ENCODE peak calls at places on chromosomes 13 and 19, in four cellular contexts. M is hepatocyte, J is mesendoderm, R is mucosa of descending colon. Q is an unnamed sample.

GRCh38 chr19:12939292-12939606 is 840 bp downstream of the CALR start:
- DNase-seq in R (peak; percentile 51), M (no peak), J (peak; percentile 21), Q (peak; percentile 44)

GRCh38 chr13:99123101-99124045 is 77.3 kb upstream of the UBAC2 start:
- DNase-seq in J (no peak), M (no peak), R (no peak), Q (peak; percentile 50)

GRCh38 chr19:51103811-51104470 is 4.3 kb downstream of the CTU1 start:
- DNase-seq in M (no peak), R (no peak), J (no peak), Q (no peak)

GRCh38 chr19:12733369-12733896 is 1.1 kb downstream of the TRIR start:
- DNase-seq in M (peak; percentile 48), R (no peak), J (peak; percentile 63), Q (peak; percentile 44)

GRCh38 chr13:101917833-101918755 is 465.6 kb downstream of the ITGBL1 start:
- DNase-seq in M (no peak), R (no peak), J (peak; percentile 43), Q (no peak)

GRCh38 chr19:16285769-16286564 is 38.7 kb upstream of the KLF2 start:
- DNase-seq in R (no peak), J (no peak), M (no peak), Q (no peak)

GRCh38 chr13:102779426-102780159 is 6.0 kb upstream of the TEX30 start:
- DNase-seq in J (no peak), M (no peak), R (no peak), Q (no peak)

GRCh38 chr19:10577951-10578350 is 9.2 kb downstream of the AP1M2 start:
- DNase-seq in M (no peak), J (no peak), R (no peak), Q (no peak)

GRCh38 chr13:21637296-21637695 is 33.3 kb upstream of the MICU2 start:
- DNase-seq in R (peak; percentile 82), J (no peak), M (peak; percentile 43), Q (peak; percentile 99)

GRCh38 chr13:26184791-26185250 is 37.3 kb downstream of the RNF6 start:
- DNase-seq in R (peak; percentile 66), J (peak; percentile 66), M (peak; percentile 82), Q (peak; percentile 50)

GRCh38 chr19:43664008-43664407 is 6.0 kb downstream of the PLAUR start:
- DNase-seq in J (no peak), M (no peak), R (no peak), Q (no peak)

GRCh38 chr13:39603424-39603947 is 493 bp upstream of the LHFPL6 start:
- DNase-seq in M (peak; percentile 35), R (peak; percentile 29), J (peak; percentile 72), Q (no peak)

GRCh38 chr19:37077615-37077928 is 661 bp upstream of the ZNF420 start:
- DNase-seq in M (no peak), R (no peak), J (no peak), Q (no peak)

GRCh38 chr13:98144501-98145350 is 1.8 kb downstream of the FARP1 start:
- DNase-seq in M (peak; percentile 49), J (peak; percentile 70), R (peak; percentile 37), Q (peak; percentile 44)

GRCh38 chr13:72062566-72062965 is 195.6 kb upstream of the DACH1 start:
- DNase-seq in R (peak; percentile 39), M (no peak), J (peak; percentile 80), Q (peak; percentile 32)

GRCh38 chr19:53868892-53869804 is 1.5 kb downstream of the MYADM start:
- DNase-seq in M (peak; percentile 95), R (peak; percentile 93), J (peak; percentile 96), Q (peak; percentile 81)

GRCh38 chr13:37618554-37618953 is 20.0 kb upstream of the POSTN start:
- DNase-seq in J (peak; percentile 43), M (no peak), R (no peak), Q (no peak)

GRCh38 chr19:42440357-42441046 is 2.2 kb downstream of the CXCL17 start:
- DNase-seq in R (peak; percentile 88), M (peak; percentile 82), J (peak; percentile 74), Q (peak; percentile 38)

GRCh38 chr13:97121894-97122293 is 100.2 kb upstream of the MBNL2 start:
- DNase-seq in M (no peak), J (peak; percentile 84), R (no peak), Q (peak; percentile 67)

GRCh38 chr13:71864094-71864980 is 2.7 kb downstream of the DACH1 start:
- DNase-seq in J (peak; percentile 40), M (peak; percentile 61), R (peak; percentile 87), Q (peak; percentile 1)

GRCh38 chr13:26185720-26186119 is 36.4 kb downstream of the RNF6 start:
- DNase-seq in R (no peak), J (no peak), M (peak; percentile 20), Q (no peak)

GRCh38 chr19:10419646-10420443 is 493 bp upstream of the PDE4A start:
- DNase-seq in J (peak; percentile 98), M (peak; percentile 28), R (no peak), Q (peak; percentile 51)

GRCh38 chr13:99812611-99813010 is 159.0 kb downstream of the ZIC5 start:
- DNase-seq in R (no peak), J (peak; percentile 50), M (no peak), Q (no peak)

GRCh38 chr19:46783670-46784069 is 4.7 kb downstream of the SLC1A5 start:
- DNase-seq in J (no peak), M (no peak), R (no peak), Q (no peak)

GRCh38 chr19:45098521-45099464 is 5.8 kb downstream of the PPP1R37 start:
- DNase-seq in M (no peak), R (no peak), J (no peak), Q (no peak)

GRCh38 chr13:59755647-59756290 is 408.0 kb downstream of the DIAPH3 start:
- DNase-seq in J (no peak), M (no peak), R (no peak), Q (peak; percentile 72)

GRCh38 chr13:34372581-34372980 is 554.6 kb downstream of the RFC3 start:
- DNase-seq in R (no peak), J (no peak), M (no peak), Q (peak; percentile 41)

GRCh38 chr19:55085923-55086715 is 10.4 kb downstream of the EPS8L1 start:
- DNase-seq in M (no peak), J (peak; percentile 41), R (no peak), Q (no peak)

GRCh38 chr19:1085676-1086442 is 9.3 kb downstream of the POLR2E start:
- DNase-seq in R (no peak), J (no peak), M (no peak), Q (no peak)

GRCh38 chr13:59587971-59588716 is 575.6 kb downstream of the DIAPH3 start:
- DNase-seq in J (no peak), M (no peak), R (no peak), Q (no peak)

GRCh38 chr13:45120967-45121366 is 657 bp downstream of the GTF2F2 start:
- DNase-seq in J (no peak), M (no peak), R (no peak), Q (no peak)
- H3K4me1 ChIP-seq in J (peaks cover 3% of the 10 kb centered on the region), M (peaks cover 7% of the 10 kb centered on the region), R (peaks cover 17% of the 10 kb centered on the region), Q (peaks cover 13% of the 10 kb centered on the region)

GRCh38 chr13:110404321-110404720 is 97.2 kb downstream of the COL4A2 start:
- DNase-seq in R (no peak), M (no peak), J (no peak), Q (no peak)
- H3K4me1 ChIP-seq in R (no peaks in the 10 kb centered on the region), M (peaks cover 13% of the 10 kb centered on the region), J (no peaks in the 10 kb centered on the region), Q (peaks cover 19% of the 10 kb centered on the region)

GRCh38 chr19:18427080-18427751 is 8.0 kb downstream of the SSBP4 start:
- DNase-seq in R (no peak), M (no peak), J (no peak), Q (no peak)

GRCh38 chr19:18427752-18428131 is 8.5 kb downstream of the SSBP4 start:
- DNase-seq in M (no peak), J (no peak), R (no peak), Q (no peak)

GRCh38 chr19:18429717-18430416 is 8.1 kb downstream of the ISYNA1 start:
- DNase-seq in J (peak; percentile 51), R (no peak), M (no peak), Q (no peak)

GRCh38 chr19:18428837-18429674 is 8.9 kb downstream of the ISYNA1 start:
- DNase-seq in M (peak; percentile 93), R (peak; percentile 84), J (peak; percentile 97), Q (no peak)

DNA sequence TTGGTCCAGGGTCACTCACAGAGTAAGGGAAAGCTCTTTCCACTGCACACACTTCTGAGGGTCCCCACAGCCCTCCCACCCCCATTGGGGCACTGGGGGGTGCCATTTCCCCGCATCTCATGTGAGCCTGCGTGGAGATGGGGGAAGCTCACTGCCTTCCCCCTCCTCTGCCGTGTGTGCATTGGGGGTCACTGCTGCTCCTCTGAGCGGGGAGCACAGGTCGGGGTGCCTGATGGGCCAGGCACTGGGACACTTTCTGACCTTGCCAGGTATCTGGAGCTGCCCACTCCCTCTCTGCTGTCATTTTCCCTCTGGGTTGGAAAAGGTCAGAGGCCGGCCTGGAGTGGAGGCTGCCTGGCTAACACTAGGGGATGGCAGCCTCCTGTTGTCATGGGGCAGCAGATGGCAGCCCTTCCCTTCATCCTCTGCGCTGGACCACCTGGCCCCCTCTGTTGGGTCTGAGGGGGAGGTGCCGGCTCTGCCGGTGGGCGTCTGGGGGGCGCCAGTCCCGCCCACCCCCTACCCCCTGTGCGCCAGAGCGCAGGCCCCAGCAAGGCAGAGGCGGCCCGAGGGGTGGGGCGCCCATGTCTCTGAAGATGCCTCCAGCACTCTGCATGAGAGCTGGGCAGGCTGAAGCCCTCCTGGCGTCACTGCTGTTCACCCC is 9.1 kb downstream of the SSBP4 start:
- DNase-seq in M (no peak), J (no peak), R (no peak), Q (no peak)
- H3K4me1 ChIP-seq in M (peaks cover 43% of the 10 kb centered on the region), J (peaks cover 2% of the 10 kb centered on the region), R (peaks cover 33% of the 10 kb centered on the region), Q (peaks cover 10% of the 10 kb centered on the region)

DNA sequence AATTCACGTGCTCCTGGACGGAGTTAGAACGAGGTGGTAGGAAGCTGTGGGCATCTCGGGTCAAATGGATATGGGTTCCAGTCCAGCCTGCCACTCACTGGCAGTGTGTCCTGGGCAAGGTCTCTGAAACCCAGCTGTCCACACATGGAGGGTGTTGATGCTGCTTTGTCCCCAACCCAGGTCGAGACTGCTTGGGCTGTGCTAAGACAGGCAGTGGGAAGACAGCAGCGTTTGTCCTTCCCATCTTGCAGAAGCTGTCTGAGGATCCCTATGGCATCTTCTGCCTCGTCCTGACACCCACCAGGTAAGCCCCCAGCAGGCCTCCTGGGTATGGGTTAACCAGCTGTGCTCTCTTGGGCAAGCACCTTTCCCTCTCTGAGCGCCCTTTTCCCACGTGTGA is 885 bp downstream of the DDX49 start:
- DNase-seq in R (peak; percentile 22), M (no peak), J (no peak), Q (no peak)
- H3K4me1 ChIP-seq in R (peaks cover 25% of the 10 kb centered on the region), M (peaks cover 11% of the 10 kb centered on the region), J (peaks cover 1% of the 10 kb centered on the region), Q (peaks cover 13% of the 10 kb centered on the region)

GRCh38 chr19:6491802-6492592 is 10.1 kb downstream of the TUBB4A start:
- DNase-seq in M (no peak), R (no peak), J (no peak), Q (no peak)
- H3K4me1 ChIP-seq in M (no peaks in the 10 kb centered on the region), R (no peaks in the 10 kb centered on the region), J (no peaks in the 10 kb centered on the region), Q (no peaks in the 10 kb centered on the region)